ENCODE peak calls at places on chromosomes 7 and 10, in five cellular contexts. W, L, O, S and M are unnamed samples.

GRCh38 chr7:38086857-38087256 is 91.2 kb upstream of the STARD3NL start:
- DNase-seq in O (no peak), S (no peak), W (no peak), L (no peak), M (no peak)

GRCh38 chr10:7541137-7542087 is 125.4 kb downstream of the ITIH5 start:
- DNase-seq in O (peak), L (no peak), W (no peak), S (no peak), M (peak)

GRCh38 chr7:1846331-1847065 is 176.4 kb downstream of the ELFN1 start:
- DNase-seq in S (no peak), L (no peak), O (peak), W (no peak), M (peak)

GRCh38 chr10:13990392-13990805 is 340.3 kb downstream of the FRMD4A start:
- DNase-seq in S (no peak), O (peak), W (no peak), L (no peak), M (no peak)

GRCh38 chr10:2202401-2202800 is 465.1 kb upstream of the ADARB2 start:
- DNase-seq in O (peak), L (no peak), W (no peak), S (peak), M (no peak)

GRCh38 chr10:113880236-113880635 is 25.8 kb downstream of the NHLRC2 start:
- DNase-seq in W (no peak), S (peak), O (no peak), L (no peak), M (no peak)

GRCh38 chr7:13920053-13920697 is 69.3 kb downstream of the ETV1 start:
- DNase-seq in W (peak), O (peak), S (peak), L (no peak), M (no peak)

GRCh38 chr10:114384181-114384580 is 20.1 kb downstream of the AFAP1L2 start:
- DNase-seq in W (no peak), L (no peak), S (no peak), O (no peak), M (no peak)

GRCh38 chr10:124048371-124049290 is 44.8 kb downstream of the CHST15 start:
- DNase-seq in L (no peak), W (no peak), O (no peak), S (no peak), M (no peak)

GRCh38 chr10:72320676-72321247 is 34.0 kb downstream of the DNAJB12 start:
- DNase-seq in O (no peak), S (peak), W (no peak), L (peak), M (peak)

GRCh38 chr10:128712661-128713060 is 586.4 kb upstream of the MKI67 start:
- DNase-seq in L (no peak), S (no peak), O (no peak), W (no peak), M (no peak)

GRCh38 chr10:27225011-27225590 is 15.5 kb downstream of the ACBD5 start:
- DNase-seq in W (no peak), S (no peak), L (no peak), O (no peak), M (no peak)

GRCh38 chr10:84366041-84366440 is 37.7 kb downstream of the CCSER2 start:
- DNase-seq in W (no peak), L (no peak), O (no peak), S (no peak), M (no peak)

GRCh38 chr7:94393251-94393758 is 1.4 kb upstream of the COL1A2 start:
- DNase-seq in W (no peak), O (peak), S (no peak), L (no peak), M (no peak)

GRCh38 chr10:49617281-49618020 is 3.6 kb downstream of the CHAT start:
- DNase-seq in S (no peak), O (no peak), W (peak), L (no peak), M (peak)

GRCh38 chr7:477626-478220 is 41.9 kb downstream of the PDGFA start:
- DNase-seq in W (no peak), S (no peak), O (no peak), L (no peak), M (peak)

GRCh38 chr7:129431911-129432643 is 2.2 kb upstream of the STRIP2 start:
- DNase-seq in O (no peak), W (no peak), L (no peak), S (no peak), M (no peak)

GRCh38 chr7:151310578-151310977 is 31.0 kb upstream of the NUB1 start:
- DNase-seq in L (no peak), S (peak), W (no peak), O (no peak), M (no peak)

GRCh38 chr7:17544401-17544800 is 245.9 kb downstream of the AHR start:
- DNase-seq in S (no peak), L (no peak), W (no peak), O (no peak), M (no peak)

GRCh38 chr10:3095373-3096139 is 28.2 kb downstream of the PFKP start:
- DNase-seq in S (peak), O (no peak), W (no peak), L (no peak), M (no peak)

GRCh38 chr7:75534727-75535307 is 42.7 kb downstream of the SPDYE5 start:
- DNase-seq in W (no peak), S (peak), L (no peak), O (no peak), M (no peak)

GRCh38 chr7:35714407-35714806 is 19.5 kb upstream of the HERPUD2 start:
- DNase-seq in S (no peak), L (no peak), W (no peak), O (no peak), M (no peak)

DNA sequence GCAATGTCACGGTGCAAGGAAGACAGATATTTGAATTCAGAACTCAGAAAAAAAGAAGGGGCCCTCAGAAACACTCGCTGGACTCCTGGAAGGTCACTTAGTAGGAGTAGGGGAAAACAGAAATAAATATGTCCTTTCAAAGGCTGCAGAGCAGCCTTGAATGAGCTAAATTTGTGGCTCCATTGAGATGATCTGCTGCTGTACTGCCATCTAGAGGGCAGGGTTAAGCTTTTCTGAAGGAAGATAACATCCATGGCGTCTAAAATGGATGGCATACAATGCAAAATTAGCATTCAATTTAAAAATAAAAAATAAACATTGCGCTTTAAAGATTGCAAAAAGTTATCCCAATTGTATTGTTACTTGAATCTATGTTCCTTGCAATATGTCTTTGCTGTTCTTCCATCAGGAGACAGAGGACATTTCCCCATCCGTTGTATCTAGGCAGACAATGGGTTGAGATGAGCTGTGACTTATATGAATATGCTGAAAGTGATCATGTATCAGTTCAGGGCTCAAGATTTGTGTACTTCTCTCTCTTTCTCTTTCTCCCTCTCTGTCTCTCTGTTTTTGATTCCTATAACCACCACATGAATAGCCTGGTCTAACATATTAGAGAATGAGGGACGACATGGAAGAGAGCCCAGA is 642.2 kb downstream of the SH2D4B start:
- DNase-seq in L (no peak), S (peak), W (no peak), O (no peak), M (no peak)
- TF ChIP-seq CTCF in L (no peak), S (peak), W (no peak), O (peak), M (no peak)

DNA sequence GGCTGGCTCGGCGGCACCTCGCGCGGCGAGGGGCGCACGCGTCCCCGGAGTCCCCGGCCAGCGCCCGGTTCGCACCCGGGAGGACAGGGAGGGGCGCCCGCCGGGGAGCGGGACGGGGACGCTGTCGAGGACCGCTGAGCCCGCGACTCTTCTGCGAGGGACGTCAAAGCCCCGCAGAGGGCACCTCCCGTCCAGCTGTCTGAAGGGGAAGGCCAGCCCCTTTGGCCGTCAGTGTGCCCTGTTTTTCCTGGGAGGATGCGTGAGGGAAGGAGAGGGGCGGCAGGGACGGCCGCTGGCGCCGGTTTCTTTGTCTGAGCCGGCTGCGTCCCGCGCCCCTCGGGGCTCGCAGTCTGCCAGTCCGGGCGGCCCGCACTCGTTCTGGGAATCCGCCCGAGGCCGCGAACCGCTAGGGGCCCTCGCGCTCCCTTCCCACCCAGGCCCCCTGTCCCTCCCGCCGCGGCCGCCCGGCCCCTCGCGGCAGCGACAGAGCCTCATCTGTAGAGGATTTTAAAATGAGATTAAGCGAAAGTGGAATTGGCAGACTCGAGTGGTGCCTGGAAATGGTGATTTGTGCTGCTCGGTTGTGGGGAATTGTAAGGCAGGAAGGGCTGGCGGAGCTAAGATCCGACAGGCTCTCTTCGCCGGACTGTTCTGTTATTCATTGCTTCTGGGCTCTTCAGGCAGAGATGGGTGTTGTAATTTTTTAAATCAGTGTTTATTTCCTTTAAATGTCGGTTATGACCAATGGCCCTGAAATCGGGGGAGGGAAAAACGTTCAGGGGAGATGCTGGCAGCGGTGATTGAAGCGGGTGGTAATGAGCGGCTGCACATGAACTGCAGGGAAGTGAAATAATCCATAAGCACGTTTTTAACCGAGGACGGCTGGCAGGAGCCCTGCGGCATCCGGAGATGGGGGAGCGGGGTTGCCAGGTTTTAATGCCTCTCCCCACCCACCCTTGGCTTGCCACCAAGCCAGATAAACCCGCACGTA is 622 bp upstream of the RELN start:
- DNase-seq in W (peak), S (no peak), O (peak), L (no peak), M (no peak)
- TF ChIP-seq CTCF in W (no peak), S (no peak), O (no peak), L (no peak), M (no peak)

GRCh38 chr7:12620371-12620770 is 49.9 kb downstream of the SCIN start:
- DNase-seq in L (no peak), W (no peak), S (peak), O (no peak), M (no peak)

GRCh38 chr7:12625836-12626235 is 55.3 kb downstream of the SCIN start:
- DNase-seq in O (no peak), S (no peak), W (no peak), L (no peak), M (no peak)

GRCh38 chr7:12623223-12623622 is 52.7 kb downstream of the SCIN start:
- DNase-seq in O (no peak), L (no peak), S (no peak), W (no peak), M (no peak)

GRCh38 chr7:12619461-12620069 is 49.0 kb downstream of the SCIN start:
- DNase-seq in O (no peak), S (no peak), L (no peak), W (no peak), M (no peak)

GRCh38 chr7:12623885-12624498 is 53.5 kb downstream of the SCIN start:
- DNase-seq in S (peak), W (no peak), L (no peak), O (no peak), M (no peak)
- TF ChIP-seq CTCF in S (peak), W (peak), L (peak), O (peak), M (peak)

GRCh38 chr10:91759581-91759986 is 38.6 kb upstream of the TNKS2 start:
- DNase-seq in W (no peak), S (peak), O (no peak), L (no peak), M (no peak)

GRCh38 chr10:91762878-91763277 is 35.3 kb upstream of the TNKS2 start:
- DNase-seq in L (no peak), S (no peak), W (no peak), O (no peak), M (no peak)

GRCh38 chr10:91756286-91756685 is 41.9 kb upstream of the TNKS2 start:
- DNase-seq in W (no peak), O (no peak), L (no peak), S (peak), M (no peak)

DNA sequence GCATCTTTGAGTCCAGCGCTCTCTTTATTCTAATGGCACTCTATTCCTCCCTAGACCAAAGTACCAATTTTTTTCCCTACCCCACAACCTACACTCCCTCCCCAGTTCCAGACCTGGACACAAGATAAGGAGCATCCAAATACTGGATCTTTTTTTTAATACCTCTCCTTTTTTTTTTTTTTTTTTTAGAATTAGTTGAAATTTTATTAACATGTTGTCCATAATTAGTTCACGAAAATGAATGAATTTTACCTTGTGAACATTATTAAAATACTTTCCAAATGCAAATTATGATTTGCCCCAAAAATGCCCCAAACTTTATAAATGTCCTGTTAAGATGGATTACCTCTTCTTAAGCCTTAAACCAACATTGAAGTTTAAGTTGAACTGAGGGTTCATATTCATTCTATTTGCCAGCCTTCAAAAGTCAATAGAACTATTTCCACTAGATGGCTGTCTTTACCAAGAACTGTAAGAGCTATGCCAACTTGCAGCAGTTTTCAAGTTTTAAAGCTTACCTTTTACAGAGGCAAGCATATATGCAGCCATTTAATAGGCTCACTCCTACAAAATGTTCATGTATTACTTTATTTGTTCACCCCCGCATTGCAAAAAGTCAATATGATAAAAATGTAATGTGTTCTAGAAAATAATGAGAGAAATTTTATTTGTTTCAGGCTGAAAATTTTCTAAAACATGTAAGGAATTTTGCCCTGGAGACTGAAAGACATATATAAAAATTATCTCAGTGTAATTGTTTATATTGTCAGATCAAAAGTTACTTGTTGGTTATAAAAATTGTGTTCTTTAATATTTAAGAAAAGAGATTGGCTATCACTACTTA is 39.7 kb upstream of the TNKS2 start:
- DNase-seq in S (peak), W (no peak), O (no peak), L (no peak), M (no peak)
- TF ChIP-seq CTCF in S (peak), W (no peak), O (peak), L (peak), M (peak)

GRCh38 chr7:106964455-106964854 is 80.0 kb upstream of the PRKAR2B start:
- DNase-seq in L (no peak), W (no peak), S (no peak), O (no peak), M (no peak)

GRCh38 chr7:106962751-106963150 is 81.8 kb upstream of the PRKAR2B start:
- DNase-seq in S (no peak), L (no peak), O (no peak), W (no peak), M (no peak)

GRCh38 chr7:106957766-106958165 is 86.7 kb upstream of the PRKAR2B start:
- DNase-seq in L (no peak), S (peak), W (no peak), O (no peak), M (no peak)

GRCh38 chr7:106959753-106960152 is 84.8 kb upstream of the PRKAR2B start:
- DNase-seq in L (no peak), O (peak), S (no peak), W (no peak), M (no peak)
- TF ChIP-seq CTCF in L (no peak), O (peak), S (peak), W (peak), M (no peak)